ENCODE peak calls at places on chromosomes 11 and 22, in seven cellular contexts. D, A, Y, N, C, B and H are unnamed samples.

GRCh38 chr11:44988111-44988510 is 37.4 kb upstream of the TP53I11 start:
- DNase-seq in D (no peak), A (no peak), C (no peak), Y (no peak), N (no peak), B (no peak), H (no peak)

GRCh38 chr11:69051381-69052342 is 2.9 kb downstream of the TPCN2 start:
- DNase-seq in Y (no peak), D (no peak), B (no peak), C (no peak), N (no peak), A (no peak), H (no peak)

GRCh38 chr11:128135451-128135850 is 451.9 kb downstream of the ETS1 start:
- DNase-seq in D (no peak), N (no peak), C (no peak), Y (no peak), A (no peak), B (peak; percentile 11), H (no peak)

GRCh38 chr11:111300569-111300968 is 2.2 kb downstream of the POU2AF3 start:
- DNase-seq in A (no peak), D (no peak), C (no peak), N (no peak), B (no peak), Y (no peak), H (no peak)

GRCh38 chr22:48103126-48103875 is 1340.9 kb downstream of the TBC1D22A start:
- DNase-seq in N (no peak), Y (no peak), A (no peak), B (no peak), D (no peak), C (no peak), H (no peak)

GRCh38 chr22:32674925-32675825 is 126.3 kb upstream of the TIMP3 start:
- DNase-seq in B (no peak), A (no peak), Y (no peak), D (no peak), N (no peak), C (peak; percentile 38), H (no peak)

GRCh38 chr11:69398529-69399492 is 82.7 kb upstream of the LINC01488 start:
- DNase-seq in N (no peak), A (no peak), Y (no peak), D (no peak), C (no peak), B (peak; percentile 71), H (no peak)

GRCh38 chr11:75790986-75791385 is 22.4 kb downstream of the DGAT2 start:
- DNase-seq in B (no peak), C (no peak), A (no peak), Y (no peak), D (no peak), N (no peak), H (no peak)

GRCh38 chr11:80593981-80594380 is 1153.2 kb upstream of the TENM4 start:
- DNase-seq in D (no peak), C (no peak), A (no peak), B (peak; percentile 55), N (peak; percentile 40), Y (no peak), H (no peak)

GRCh38 chr22:50670513-50670912 is 2.1 kb upstream of the SHANK3 start:
- DNase-seq in A (no peak), N (no peak), D (no peak), Y (no peak), C (no peak), B (no peak), H (no peak)

GRCh38 chr22:41445171-41446056 is 1.2 kb downstream of the TOB2 start:
- DNase-seq in D (peak; percentile 45), N (peak; percentile 63), Y (peak; percentile 12), A (peak; percentile 13), B (no peak), C (peak; percentile 43), H (no peak)

GRCh38 chr22:42680648-42681047 is 31.5 kb upstream of the CYB5R3 start:
- DNase-seq in C (peak; percentile 60), N (peak; percentile 97), Y (peak; percentile 11), A (no peak), D (no peak), B (peak; percentile 86), H (no peak)